ENCODE peak calls at places on chromosome 7, in nine cellular contexts. I is hypothalamus; J is colonic mucosa; K is stimulated activated naive B cell treated with anti-CD40 and anti-IgM and Interleukin-4, amounts not matched to agents 10 μg/mL and 1 μg/mL and 100 μg/mL, for 72 hours; U is AG10803; P is activated CD8-positive, alpha-beta memory T cell treated with anti-CD3 and anti-CD28 coated beads for 4 hours; L is central memory CD8-positive, alpha-beta T cell; O is trophoblast cell; V is stimulated activated CD4-positive, alpha-beta T cell treated with anti-CD3 and anti-CD28 coated beads, Interleukin-2, amount 100 ng/mL, for 24 hours. D is an unnamed sample.

GRCh38 chr7:144884913-144885312 is 49.1 kb upstream of the TPK1 start:
- DNase-seq in O (no peak), J (no peak), I (no peak), L (no peak), U (no peak), V (no peak), P (no peak), K (no peak), D (no peak)

GRCh38 chr7:3277604-3278572 is 23.2 kb upstream of the SDK1 start:
- DNase-seq in O (no peak), U (no peak), K (no peak), P (no peak), V (no peak), I (no peak), J (no peak), L (no peak), D (no peak)

GRCh38 chr7:47611045-47611511 is 29.2 kb upstream of the TNS3 start:
- DNase-seq in J (peak; percentile 88), U (no peak), O (no peak), P (no peak), I (no peak), L (no peak), K (no peak), V (no peak), D (no peak)

GRCh38 chr7:128004623-128005022 is 26.6 kb downstream of the LRRC4 start:
- DNase-seq in L (no peak), O (no peak), P (no peak), V (no peak), K (no peak), U (no peak), J (no peak), I (no peak), D (no peak)

GRCh38 chr7:32957326-32958045 is at the start of gene FKBP9:
- DNase-seq in J (peak; percentile 91), U (peak; percentile 94), I (peak; percentile 57), L (no peak), P (no peak), O (peak; percentile 50), V (peak; percentile 43), K (peak; percentile 31), D (peak; percentile 95)

GRCh38 chr7:66353547-66353946 is 148.4 kb downstream of the TPST1 start:
- DNase-seq in V (no peak), P (no peak), J (no peak), L (no peak), O (peak; percentile 90), I (no peak), U (peak; percentile 78), K (no peak), D (no peak)

GRCh38 chr7:35988818-35989217 is 164.2 kb upstream of the EEPD1 start:
- DNase-seq in J (no peak), L (no peak), U (no peak), V (no peak), O (no peak), I (no peak), P (no peak), K (no peak), D (no peak)

GRCh38 chr7:96224682-96225081 is 97.2 kb downstream of the SLC25A13 start:
- DNase-seq in L (no peak), U (no peak), K (no peak), J (no peak), V (peak; percentile 10), I (peak; percentile 11), O (no peak), P (no peak), D (no peak)

GRCh38 chr7:99372275-99373085 is 2.0 kb upstream of the ARPC1B start:
- DNase-seq in K (no peak), L (no peak), V (no peak), I (no peak), O (peak; percentile 88), U (peak; percentile 48), P (no peak), J (peak; percentile 63), D (no peak)

GRCh38 chr7:41107330-41107937 is 595.5 kb downstream of the INHBA start:
- DNase-seq in O (peak; percentile 95), P (no peak), I (no peak), L (no peak), J (no peak), V (no peak), U (no peak), K (no peak), D (no peak)